ENCODE peak calls at places on chromosomes 12 and 14, in four cellular contexts. One of them, this sample, is unnamed.

GRCh38 chr12:26845057-26845666 is 12.2 kb upstream of the ITPR2 start:
- DNase-seq in right lobe of liver: peak; percentile 71
- DNase-seq in RWPE1: no peak
- DNase-seq in suprapubic skin: no peak
- DNase-seq in this sample: peak; percentile 63

GRCh38 chr14:50501642-50502041 is 30.7 kb downstream of the MAP4K5 start:
- DNase-seq in right lobe of liver: no peak
- DNase-seq in RWPE1: peak; percentile 37
- DNase-seq in suprapubic skin: no peak
- DNase-seq in this sample: no peak

GRCh38 chr12:57127101-57127709 is 1.1 kb upstream of the LRP1 start:
- DNase-seq in right lobe of liver: peak; percentile 94
- DNase-seq in RWPE1: peak; percentile 52
- DNase-seq in suprapubic skin: peak; percentile 84
- DNase-seq in this sample: peak; percentile 86

GRCh38 chr14:54699087-54699530 is 132.2 kb downstream of the SAMD4A start:
- DNase-seq in right lobe of liver: no peak
- DNase-seq in RWPE1: no peak
- DNase-seq in suprapubic skin: no peak
- DNase-seq in this sample: no peak

GRCh38 chr12:115943310-115943629 is 334.2 kb downstream of the MED13L start:
- DNase-seq in right lobe of liver: no peak
- DNase-seq in RWPE1: no peak
- DNase-seq in suprapubic skin: no peak
- DNase-seq in this sample: no peak

GRCh38 chr12:59820594-59821011 is 224.8 kb downstream of the SLC16A7 start:
- DNase-seq in right lobe of liver: no peak
- DNase-seq in RWPE1: no peak
- DNase-seq in suprapubic skin: no peak
- DNase-seq in this sample: no peak

GRCh38 chr12:65313704-65314317 is 35.3 kb downstream of the MSRB3 start:
- DNase-seq in right lobe of liver: no peak
- DNase-seq in RWPE1: peak; percentile 16
- DNase-seq in suprapubic skin: no peak
- DNase-seq in this sample: no peak

GRCh38 chr12:52787324-52787996 is 8.5 kb downstream of the KRT3 start:
- DNase-seq in right lobe of liver: no peak
- DNase-seq in RWPE1: no peak
- DNase-seq in suprapubic skin: no peak
- DNase-seq in this sample: no peak

GRCh38 chr14:95663226-95663797 is 22.9 kb upstream of the TCL1B start:
- DNase-seq in right lobe of liver: no peak
- DNase-seq in RWPE1: no peak
- DNase-seq in suprapubic skin: no peak
- DNase-seq in this sample: no peak

GRCh38 chr14:88841741-88842140 is 17.3 kb downstream of the TTC8 start:
- DNase-seq in right lobe of liver: no peak
- DNase-seq in RWPE1: peak; percentile 11
- DNase-seq in suprapubic skin: no peak
- DNase-seq in this sample: no peak

GRCh38 chr14:50061664-50062437 is 54.5 kb downstream of the VCPKMT start:
- DNase-seq in right lobe of liver: peak; percentile 74
- DNase-seq in RWPE1: peak; percentile 12
- DNase-seq in suprapubic skin: no peak
- DNase-seq in this sample: no peak

GRCh38 chr12:76878899-76879709 is at the start of gene CSRP2:
- DNase-seq in right lobe of liver: peak; percentile 95
- DNase-seq in RWPE1: peak; percentile 89
- DNase-seq in suprapubic skin: peak; percentile 93
- DNase-seq in this sample: peak; percentile 91

GRCh38 chr12:124700810-124701594 is 133.6 kb upstream of the NCOR2 start:
- DNase-seq in right lobe of liver: no peak
- DNase-seq in RWPE1: peak; percentile 67
- DNase-seq in suprapubic skin: no peak
- DNase-seq in this sample: peak; percentile 76

GRCh38 chr12:24244231-24244630 is 294.8 kb upstream of the SOX5 start:
- DNase-seq in right lobe of liver: no peak
- DNase-seq in RWPE1: no peak
- DNase-seq in suprapubic skin: no peak
- DNase-seq in this sample: no peak

GRCh38 chr12:113101751-113102150 is 33.8 kb downstream of the RASAL1 start:
- DNase-seq in right lobe of liver: no peak
- DNase-seq in RWPE1: no peak
- DNase-seq in suprapubic skin: no peak
- DNase-seq in this sample: no peak

GRCh38 chr12:77510985-77511384 is 319.7 kb upstream of the NAV3 start:
- DNase-seq in right lobe of liver: no peak
- DNase-seq in RWPE1: no peak
- DNase-seq in suprapubic skin: no peak
- DNase-seq in this sample: no peak

GRCh38 chr14:103310576-103311095 is 23.4 kb upstream of the EIF5 start:
- DNase-seq in right lobe of liver: peak; percentile 25
- DNase-seq in RWPE1: no peak
- DNase-seq in suprapubic skin: no peak
- DNase-seq in this sample: no peak

GRCh38 chr14:76293221-76293620 is 82.7 kb upstream of the ESRRB start:
- DNase-seq in right lobe of liver: no peak
- DNase-seq in RWPE1: no peak
- DNase-seq in suprapubic skin: no peak
- DNase-seq in this sample: no peak

GRCh38 chr12:130162267-130162666 is at the start of gene FZD10:
- DNase-seq in right lobe of liver: no peak
- DNase-seq in RWPE1: peak; percentile 55
- DNase-seq in suprapubic skin: no peak
- DNase-seq in this sample: no peak

GRCh38 chr14:73710737-73711136 is 3.4 kb downstream of the PNMA1 start:
- DNase-seq in right lobe of liver: no peak
- DNase-seq in RWPE1: no peak
- DNase-seq in suprapubic skin: no peak
- DNase-seq in this sample: no peak

GRCh38 chr12:118015944-118016343 is 559 bp upstream of the RFC5 start:
- DNase-seq in right lobe of liver: no peak
- DNase-seq in RWPE1: no peak
- DNase-seq in suprapubic skin: no peak
- DNase-seq in this sample: no peak

GRCh38 chr14:82029038-82029437 is 495.4 kb upstream of the SEL1L start:
- DNase-seq in right lobe of liver: no peak
- DNase-seq in RWPE1: no peak
- DNase-seq in suprapubic skin: no peak
- DNase-seq in this sample: no peak

GRCh38 chr12:20188930-20189653 is 179.2 kb upstream of the PDE3A start:
- DNase-seq in right lobe of liver: no peak
- DNase-seq in RWPE1: no peak
- DNase-seq in suprapubic skin: no peak
- DNase-seq in this sample: no peak

GRCh38 chr14:70045715-70046535 is 142.8 kb downstream of the SLC8A3 start:
- DNase-seq in right lobe of liver: peak; percentile 81
- DNase-seq in RWPE1: peak; percentile 58
- DNase-seq in suprapubic skin: no peak
- DNase-seq in this sample: peak; percentile 75

GRCh38 chr12:64390275-64390851 is at the start of gene C12orf56:
- DNase-seq in right lobe of liver: no peak
- DNase-seq in RWPE1: peak; percentile 34
- DNase-seq in suprapubic skin: no peak
- DNase-seq in this sample: no peak

GRCh38 chr14:89746654-89747053 is 207.9 kb downstream of the EFCAB11 start:
- DNase-seq in right lobe of liver: no peak
- DNase-seq in RWPE1: no peak
- DNase-seq in suprapubic skin: no peak
- DNase-seq in this sample: no peak

GRCh38 chr12:113299619-113300237 is 35.2 kb downstream of the SLC8B1 start:
- DNase-seq in right lobe of liver: no peak
- DNase-seq in RWPE1: peak; percentile 87
- DNase-seq in suprapubic skin: no peak
- DNase-seq in this sample: peak; percentile 84

GRCh38 chr14:87691482-87691881 is 301.5 kb downstream of the GALC start:
- DNase-seq in right lobe of liver: no peak
- DNase-seq in RWPE1: no peak
- DNase-seq in suprapubic skin: no peak
- DNase-seq in this sample: peak; percentile 47

GRCh38 chr12:25648460-25648859 is 95.4 kb upstream of the LMNTD1 start:
- DNase-seq in right lobe of liver: no peak
- DNase-seq in RWPE1: peak; percentile 14
- DNase-seq in suprapubic skin: peak; percentile 69
- DNase-seq in this sample: peak; percentile 48

GRCh38 chr12:18752280-18752920 is 14.5 kb downstream of the CAPZA3 start:
- DNase-seq in right lobe of liver: no peak
- DNase-seq in RWPE1: no peak
- DNase-seq in suprapubic skin: no peak
- DNase-seq in this sample: no peak

GRCh38 chr12:124923906-124924734 is 9.7 kb upstream of the UBC start:
- DNase-seq in right lobe of liver: no peak
- DNase-seq in RWPE1: no peak
- DNase-seq in suprapubic skin: no peak
- DNase-seq in this sample: no peak

GRCh38 chr12:70598467-70599194 is 38.6 kb downstream of the PTPRB start:
- DNase-seq in right lobe of liver: no peak
- DNase-seq in RWPE1: no peak
- DNase-seq in suprapubic skin: no peak
- DNase-seq in this sample: no peak

GRCh38 chr12:7431993-7432685 is 11.8 kb downstream of the CD163L1 start:
- DNase-seq in right lobe of liver: no peak
- DNase-seq in RWPE1: no peak
- DNase-seq in suprapubic skin: no peak
- DNase-seq in this sample: no peak

GRCh38 chr12:13211191-13211858 is 14.8 kb downstream of the EMP1 start:
- DNase-seq in right lobe of liver: no peak
- DNase-seq in RWPE1: no peak
- DNase-seq in suprapubic skin: no peak
- DNase-seq in this sample: no peak

GRCh38 chr12:75488553-75488952 is 8.0 kb downstream of the GLIPR1 start:
- DNase-seq in right lobe of liver: no peak
- DNase-seq in RWPE1: no peak
- DNase-seq in suprapubic skin: no peak
- DNase-seq in this sample: no peak

GRCh38 chr14:99524091-99524661 is 43.0 kb downstream of the CCNK start:
- DNase-seq in right lobe of liver: no peak
- DNase-seq in RWPE1: no peak
- DNase-seq in suprapubic skin: no peak
- DNase-seq in this sample: peak; percentile 46

GRCh38 chr12:86233126-86233525 is 23.1 kb downstream of the MGAT4C start:
- DNase-seq in right lobe of liver: no peak
- DNase-seq in RWPE1: no peak
- DNase-seq in suprapubic skin: no peak
- DNase-seq in this sample: no peak

GRCh38 chr12:51524386-51524901 is 66.6 kb upstream of the SCN8A start:
- DNase-seq in right lobe of liver: no peak
- DNase-seq in RWPE1: no peak
- DNase-seq in suprapubic skin: no peak
- DNase-seq in this sample: no peak

GRCh38 chr12:123667771-123668170 is 3.1 kb upstream of the TCTN2 start:
- DNase-seq in right lobe of liver: no peak
- DNase-seq in RWPE1: no peak
- DNase-seq in suprapubic skin: no peak
- DNase-seq in this sample: no peak

GRCh38 chr12:123671876-123672275 is 963 bp downstream of the TCTN2 start:
- DNase-seq in right lobe of liver: no peak
- DNase-seq in RWPE1: no peak
- DNase-seq in suprapubic skin: no peak
- DNase-seq in this sample: no peak

GRCh38 chr12:123675436-123675835 is 4.5 kb downstream of the TCTN2 start:
- DNase-seq in right lobe of liver: no peak
- DNase-seq in RWPE1: no peak
- DNase-seq in suprapubic skin: no peak
- DNase-seq in this sample: no peak

GRCh38 chr12:123670882-123671728 is at the start of gene TCTN2:
- DNase-seq in right lobe of liver: peak; percentile 90
- DNase-seq in RWPE1: peak; percentile 100
- DNase-seq in suprapubic skin: peak; percentile 97
- DNase-seq in this sample: peak; percentile 97
- H3K27ac ChIP-seq in right lobe of liver: no peak within 1 kb of the TSS
- H3K27ac ChIP-seq in RWPE1: peak within 1 kb of the TSS; percentile 66
- H3K27ac ChIP-seq in suprapubic skin: peak within 1 kb of the TSS; percentile 38
- H3K27ac ChIP-seq in this sample: peak within 1 kb of the TSS; percentile 46

GRCh38 chr12:89323568-89324218 is 28.6 kb downstream of the DUSP6 start:
- DNase-seq in right lobe of liver: no peak
- DNase-seq in RWPE1: no peak
- DNase-seq in suprapubic skin: no peak
- DNase-seq in this sample: no peak
- H3K27ac ChIP-seq in right lobe of liver: no peak overlapping the region
- H3K27ac ChIP-seq in RWPE1: no peak overlapping the region
- H3K27ac ChIP-seq in suprapubic skin: no peak overlapping the region
- H3K27ac ChIP-seq in this sample: no peak overlapping the region

GRCh38 chr14:52882824-52883223 is 68.0 kb downstream of the FERMT2 start:
- DNase-seq in right lobe of liver: no peak
- DNase-seq in RWPE1: no peak
- DNase-seq in suprapubic skin: no peak
- DNase-seq in this sample: no peak
- H3K27ac ChIP-seq in right lobe of liver: no peak overlapping the region
- H3K27ac ChIP-seq in RWPE1: no peak overlapping the region
- H3K27ac ChIP-seq in suprapubic skin: no peak overlapping the region
- H3K27ac ChIP-seq in this sample: no peak overlapping the region

GRCh38 chr12:79673334-79673733 is 17.4 kb downstream of the PAWR start:
- DNase-seq in right lobe of liver: no peak
- DNase-seq in RWPE1: no peak
- DNase-seq in suprapubic skin: no peak
- DNase-seq in this sample: no peak
- H3K27ac ChIP-seq in right lobe of liver: no peak overlapping the region
- H3K27ac ChIP-seq in RWPE1: no peak overlapping the region
- H3K27ac ChIP-seq in suprapubic skin: no peak overlapping the region
- H3K27ac ChIP-seq in this sample: no peak overlapping the region

GRCh38 chr14:97704316-97704715 is 907.1 kb downstream of the VRK1 start:
- DNase-seq in right lobe of liver: no peak
- DNase-seq in RWPE1: no peak
- DNase-seq in suprapubic skin: no peak
- DNase-seq in this sample: no peak

GRCh38 chr14:97705107-97705506 is 907.9 kb downstream of the VRK1 start:
- DNase-seq in right lobe of liver: no peak
- DNase-seq in RWPE1: no peak
- DNase-seq in suprapubic skin: no peak
- DNase-seq in this sample: no peak

GRCh38 chr14:97707603-97708002 is 910.4 kb downstream of the VRK1 start:
- DNase-seq in right lobe of liver: no peak
- DNase-seq in RWPE1: no peak
- DNase-seq in suprapubic skin: no peak
- DNase-seq in this sample: no peak

GRCh38 chr14:97705976-97706375 is 908.8 kb downstream of the VRK1 start:
- DNase-seq in right lobe of liver: no peak
- DNase-seq in RWPE1: no peak
- DNase-seq in suprapubic skin: no peak
- DNase-seq in this sample: no peak

GRCh38 chr14:97706814-97707213 is 909.6 kb downstream of the VRK1 start:
- DNase-seq in right lobe of liver: no peak
- DNase-seq in RWPE1: no peak
- DNase-seq in suprapubic skin: no peak
- DNase-seq in this sample: no peak
- H3K27ac ChIP-seq in right lobe of liver: no peak overlapping the region
- H3K27ac ChIP-seq in RWPE1: no peak overlapping the region
- H3K27ac ChIP-seq in suprapubic skin: no peak overlapping the region
- H3K27ac ChIP-seq in this sample: no peak overlapping the region

GRCh38 chr12:68319988-68320623 is 12.1 kb downstream of the MDM1 start:
- DNase-seq in right lobe of liver: no peak
- DNase-seq in RWPE1: no peak
- DNase-seq in suprapubic skin: no peak
- DNase-seq in this sample: no peak
- H3K27ac ChIP-seq in right lobe of liver: no peak overlapping the region
- H3K27ac ChIP-seq in RWPE1: no peak overlapping the region
- H3K27ac ChIP-seq in suprapubic skin: peak overlapping the region; percentile 43
- H3K27ac ChIP-seq in this sample: no peak overlapping the region